ENCODE peak calls at places on chromosomes 12 and 14, in nine cellular contexts. P is T-helper 1 cell; M is activated naive CD8-positive, alpha-beta T cell treated with anti-CD3 and anti-CD28 coated beads, Interleukin-2, amount 50 U/mL, for 24 hours; B is AG08396; W is NCI-H1105; A is occipital lobe; E is fibroblast of villous mesenchyme; S is stimulated activated CD4-positive, alpha-beta T cell treated with anti-CD3 and anti-CD28 coated beads, Interleukin-4, amount 100 ng/mL, for 1 hour; F is lower leg skin. D is an unnamed sample.

GRCh38 chr14:20456971-20457370 is 1.9 kb downstream of the APEX1 start:
- DNase-seq in P (no peak), M (no peak), B (no peak), W (no peak), A (no peak), E (no peak), S (no peak), F (no peak), D (no peak)

GRCh38 chr14:22822017-22822618 is 6.9 kb upstream of the SLC7A7 start:
- DNase-seq in P (no peak), M (no peak), B (no peak), W (no peak), A (no peak), E (no peak), S (no peak), F (peak), D (peak)

GRCh38 chr14:35134329-35135123 is 12.2 kb downstream of the PRORP start:
- DNase-seq in P (no peak), M (no peak), B (no peak), W (no peak), A (no peak), E (no peak), S (no peak), F (no peak), D (no peak)

GRCh38 chr12:131391399-131391798 is 319.5 kb upstream of the SFSWAP start:
- DNase-seq in P (no peak), M (no peak), B (no peak), W (no peak), A (no peak), E (no peak), S (no peak), F (no peak), D (no peak)

GRCh38 chr14:81589381-81590065 is 55.9 kb upstream of the SEL1L start:
- DNase-seq in P (no peak), M (no peak), B (no peak), W (no peak), A (no peak), E (no peak), S (no peak), F (no peak), D (no peak)

GRCh38 chr14:104721704-104722431 is 2.2 kb upstream of the ADSS1 start:
- DNase-seq in P (no peak), M (no peak), B (peak), W (no peak), A (no peak), E (no peak), S (no peak), F (no peak), D (no peak)

GRCh38 chr14:93239869-93240677 is 33.0 kb downstream of the UBR7 start:
- DNase-seq in P (no peak), M (no peak), B (peak), W (no peak), A (no peak), E (peak), S (no peak), F (no peak), D (no peak)

GRCh38 chr14:97027256-97027999 is 230.2 kb downstream of the VRK1 start:
- DNase-seq in P (no peak), M (no peak), B (no peak), W (no peak), A (no peak), E (no peak), S (no peak), F (no peak), D (no peak)

GRCh38 chr12:105485926-105486325 is 155.4 kb downstream of the C12orf75 start:
- DNase-seq in P (no peak), M (no peak), B (no peak), W (no peak), A (no peak), E (no peak), S (no peak), F (peak), D (no peak)

D was measured in mesendoderm.